ENCODE peak calls at places on chromosome 6, in four cellular contexts. W, Z, Y and L are unnamed samples.

GRCh38 chr6:27890351-27891299 is 21.6 kb downstream of the OR2B2 start:
- DNase-seq in W (peak; percentile 79), Z (peak; percentile 74), Y (peak; percentile 89), L (peak; percentile 40)

GRCh38 chr6:162882817-162883481 is 155.2 kb downstream of the PACRG start:
- DNase-seq in W (no peak), Z (no peak), Y (peak; percentile 13), L (no peak)

GRCh38 chr6:107606407-107606806 is 116.5 kb downstream of the SOBP start:
- DNase-seq in W (no peak), Z (no peak), Y (no peak), L (no peak)

GRCh38 chr6:1952726-1953360 is 292.6 kb downstream of the GMDS start:
- DNase-seq in W (no peak), Z (no peak), Y (peak; percentile 60), L (no peak)

GRCh38 chr6:126210398-126211075 is 129.4 kb upstream of the CENPW start:
- DNase-seq in W (no peak), Z (no peak), Y (no peak), L (no peak)

GRCh38 chr6:61887425-61887824 is 398.6 kb downstream of the KHDRBS2 start:
- DNase-seq in W (no peak), Z (no peak), Y (no peak), L (no peak)

GRCh38 chr6:92840246-92840930 is 579.0 kb downstream of the EPHA7 start:
- DNase-seq in W (no peak), Z (no peak), Y (no peak), L (no peak)

GRCh38 chr6:164322533-164322932 is 908.0 kb downstream of the QKI start:
- DNase-seq in W (no peak), Z (no peak), Y (peak; percentile 8), L (no peak)

GRCh38 chr6:28153546-28153945 is 11.9 kb downstream of the ZKSCAN8 start:
- DNase-seq in W (no peak), Z (no peak), Y (no peak), L (no peak)

GRCh38 chr6:85464722-85465150 is 14.9 kb downstream of the NT5E start:
- DNase-seq in W (no peak), Z (no peak), Y (peak; percentile 53), L (no peak)

GRCh38 chr6:41182069-41183034 is 18.6 kb downstream of the TREML2 start:
- DNase-seq in W (peak; percentile 70), Z (peak; percentile 47), Y (peak; percentile 42), L (peak; percentile 10)

GRCh38 chr6:107186047-107186446 is 70.7 kb upstream of the BEND3 start:
- DNase-seq in W (no peak), Z (no peak), Y (no peak), L (no peak)

GRCh38 chr6:127077886-127078285 is 40.6 kb upstream of the RSPO3 start:
- DNase-seq in W (no peak), Z (no peak), Y (no peak), L (no peak)